ENCODE peak calls at places on chromosome 15, in nine cellular contexts. One of them, this sample, is unnamed.
A peak's percentile ranks its signal among the peaks of the same experiment; 100 is the strongest.

GRCh38 chr15:60420322-60420721 is 22.5 kb upstream of the ANXA2 start:
- DNase-seq in neural progenitor cell: no peak
- DNase-seq in PC-9: no peak
- DNase-seq in lower leg skin: no peak
- DNase-seq in GM20000: no peak
- DNase-seq in fibroblast of lung: no peak
- DNase-seq in HL-60: no peak
- DNase-seq in endothelial cell: no peak
- DNase-seq in pancreas: no peak
- DNase-seq in this sample: no peak

GRCh38 chr15:67373971-67374370 is 119.4 kb downstream of the IQCH start:
- DNase-seq in neural progenitor cell: no peak
- DNase-seq in PC-9: no peak
- DNase-seq in lower leg skin: no peak
- DNase-seq in GM20000: no peak
- DNase-seq in fibroblast of lung: no peak
- DNase-seq in HL-60: no peak
- DNase-seq in endothelial cell: no peak
- DNase-seq in pancreas: no peak
- DNase-seq in this sample: no peak

GRCh38 chr15:77022646-77023575 is 28.0 kb downstream of the PSTPIP1 start:
- DNase-seq in neural progenitor cell: no peak
- DNase-seq in PC-9: no peak
- DNase-seq in lower leg skin: no peak
- DNase-seq in GM20000: no peak
- DNase-seq in fibroblast of lung: no peak
- DNase-seq in HL-60: no peak
- DNase-seq in endothelial cell: no peak
- DNase-seq in pancreas: peak; percentile 12
- DNase-seq in this sample: no peak

GRCh38 chr15:78878356-78878755 is 5.7 kb downstream of the MORF4L1 start:
- DNase-seq in neural progenitor cell: no peak
- DNase-seq in PC-9: no peak
- DNase-seq in lower leg skin: no peak
- DNase-seq in GM20000: no peak
- DNase-seq in fibroblast of lung: peak; percentile 83
- DNase-seq in HL-60: no peak
- DNase-seq in endothelial cell: no peak
- DNase-seq in pancreas: no peak
- DNase-seq in this sample: no peak

GRCh38 chr15:25727867-25728600 is 135.1 kb downstream of the ATP10A start:
- DNase-seq in neural progenitor cell: no peak
- DNase-seq in PC-9: no peak
- DNase-seq in lower leg skin: peak; percentile 4
- DNase-seq in GM20000: no peak
- DNase-seq in fibroblast of lung: no peak
- DNase-seq in HL-60: no peak
- DNase-seq in endothelial cell: no peak
- DNase-seq in pancreas: no peak
- DNase-seq in this sample: no peak

GRCh38 chr15:75561888-75562287 is 17.2 kb downstream of the PTPN9 start:
- DNase-seq in neural progenitor cell: no peak
- DNase-seq in PC-9: no peak
- DNase-seq in lower leg skin: no peak
- DNase-seq in GM20000: no peak
- DNase-seq in fibroblast of lung: no peak
- DNase-seq in HL-60: no peak
- DNase-seq in endothelial cell: no peak
- DNase-seq in pancreas: no peak
- DNase-seq in this sample: no peak

GRCh38 chr15:38559131-38559530 is 5.5 kb downstream of the RASGRP1 start:
- DNase-seq in neural progenitor cell: no peak
- DNase-seq in PC-9: no peak
- DNase-seq in lower leg skin: no peak
- DNase-seq in GM20000: no peak
- DNase-seq in fibroblast of lung: no peak
- DNase-seq in HL-60: no peak
- DNase-seq in endothelial cell: no peak
- DNase-seq in pancreas: no peak
- DNase-seq in this sample: no peak

GRCh38 chr15:100602822-100603393 is 519 bp downstream of the ASB7 start:
- DNase-seq in neural progenitor cell: peak; percentile 30
- DNase-seq in PC-9: no peak
- DNase-seq in lower leg skin: no peak
- DNase-seq in GM20000: peak; percentile 35
- DNase-seq in fibroblast of lung: peak; percentile 42
- DNase-seq in HL-60: peak; percentile 61
- DNase-seq in endothelial cell: peak; percentile 30
- DNase-seq in pancreas: no peak
- DNase-seq in this sample: peak; percentile 68

GRCh38 chr15:47717036-47717611 is at the start of gene SEMA6D:
- DNase-seq in neural progenitor cell: peak; percentile 94
- DNase-seq in PC-9: no peak
- DNase-seq in lower leg skin: peak; percentile 42
- DNase-seq in GM20000: peak; percentile 25
- DNase-seq in fibroblast of lung: peak; percentile 83
- DNase-seq in HL-60: no peak
- DNase-seq in endothelial cell: peak; percentile 88
- DNase-seq in pancreas: peak; percentile 74
- DNase-seq in this sample: peak; percentile 21

GRCh38 chr15:72315706-72316370 is 4.1 kb downstream of the CELF6 start:
- DNase-seq in neural progenitor cell: no peak
- DNase-seq in PC-9: no peak
- DNase-seq in lower leg skin: no peak
- DNase-seq in GM20000: no peak
- DNase-seq in fibroblast of lung: no peak
- DNase-seq in HL-60: no peak
- DNase-seq in endothelial cell: no peak
- DNase-seq in pancreas: no peak
- DNase-seq in this sample: no peak

GRCh38 chr15:25682349-25682748 is 180.8 kb downstream of the ATP10A start:
- DNase-seq in neural progenitor cell: no peak
- DNase-seq in PC-9: no peak
- DNase-seq in lower leg skin: no peak
- DNase-seq in GM20000: no peak
- DNase-seq in fibroblast of lung: no peak
- DNase-seq in HL-60: no peak
- DNase-seq in endothelial cell: no peak
- DNase-seq in pancreas: no peak
- DNase-seq in this sample: no peak

GRCh38 chr15:58545307-58546065 is 113.7 kb downstream of the LIPC start:
- DNase-seq in neural progenitor cell: no peak
- DNase-seq in PC-9: no peak
- DNase-seq in lower leg skin: no peak
- DNase-seq in GM20000: no peak
- DNase-seq in fibroblast of lung: peak; percentile 83
- DNase-seq in HL-60: no peak
- DNase-seq in endothelial cell: no peak
- DNase-seq in pancreas: no peak
- DNase-seq in this sample: no peak

DNA sequence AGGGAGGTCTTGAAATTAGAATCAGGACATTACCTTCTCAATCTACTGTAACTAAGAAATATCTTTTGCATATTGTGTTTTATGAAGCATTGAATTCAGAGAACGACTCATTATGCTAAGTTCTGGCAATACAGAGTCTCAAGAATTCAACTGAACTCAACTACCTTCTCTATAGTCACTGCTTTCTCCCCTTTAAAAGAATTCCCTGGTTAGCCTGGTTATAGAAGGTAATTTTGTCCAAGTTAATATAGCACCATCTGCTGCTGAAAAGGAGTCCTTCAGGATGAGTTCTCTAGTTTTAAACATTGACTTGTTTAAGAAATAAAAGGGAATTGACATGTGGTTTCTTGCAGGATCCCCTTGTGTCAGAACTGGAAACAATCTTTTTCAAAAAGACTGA is 60.2 kb downstream of the IL16 start:
- DNase-seq in neural progenitor cell: peak; percentile 38
- DNase-seq in PC-9: no peak
- DNase-seq in lower leg skin: no peak
- DNase-seq in GM20000: no peak
- DNase-seq in fibroblast of lung: peak; percentile 49
- DNase-seq in HL-60: no peak
- DNase-seq in endothelial cell: no peak
- DNase-seq in pancreas: no peak
- DNase-seq in this sample: no peak
- TF ChIP-seq CTCF in neural progenitor cell: peak; percentile 56
- TF ChIP-seq CTCF in PC-9: peak; percentile 50
- TF ChIP-seq CTCF in lower leg skin: no peak
- TF ChIP-seq CTCF in GM20000: no peak
- TF ChIP-seq CTCF in fibroblast of lung: peak; percentile 53
- TF ChIP-seq CTCF in HL-60: no peak
- TF ChIP-seq CTCF in endothelial cell: no peak
- TF ChIP-seq CTCF in pancreas: no peak
- TF ChIP-seq CTCF in this sample: peak; percentile 19

GRCh38 chr15:37375529-37375928 is 275.2 kb upstream of the MEIS2 start:
- DNase-seq in neural progenitor cell: peak; percentile 45
- DNase-seq in PC-9: no peak
- DNase-seq in lower leg skin: no peak
- DNase-seq in GM20000: no peak
- DNase-seq in fibroblast of lung: no peak
- DNase-seq in HL-60: no peak
- DNase-seq in endothelial cell: no peak
- DNase-seq in pancreas: no peak
- DNase-seq in this sample: no peak

GRCh38 chr15:37377428-37377827 is 277.1 kb upstream of the MEIS2 start:
- DNase-seq in neural progenitor cell: no peak
- DNase-seq in PC-9: no peak
- DNase-seq in lower leg skin: no peak
- DNase-seq in GM20000: no peak
- DNase-seq in fibroblast of lung: no peak
- DNase-seq in HL-60: no peak
- DNase-seq in endothelial cell: no peak
- DNase-seq in pancreas: no peak
- DNase-seq in this sample: no peak

GRCh38 chr15:37370938-37371337 is 270.6 kb upstream of the MEIS2 start:
- DNase-seq in neural progenitor cell: no peak
- DNase-seq in PC-9: no peak
- DNase-seq in lower leg skin: no peak
- DNase-seq in GM20000: no peak
- DNase-seq in fibroblast of lung: no peak
- DNase-seq in HL-60: no peak
- DNase-seq in endothelial cell: no peak
- DNase-seq in pancreas: no peak
- DNase-seq in this sample: no peak

DNA sequence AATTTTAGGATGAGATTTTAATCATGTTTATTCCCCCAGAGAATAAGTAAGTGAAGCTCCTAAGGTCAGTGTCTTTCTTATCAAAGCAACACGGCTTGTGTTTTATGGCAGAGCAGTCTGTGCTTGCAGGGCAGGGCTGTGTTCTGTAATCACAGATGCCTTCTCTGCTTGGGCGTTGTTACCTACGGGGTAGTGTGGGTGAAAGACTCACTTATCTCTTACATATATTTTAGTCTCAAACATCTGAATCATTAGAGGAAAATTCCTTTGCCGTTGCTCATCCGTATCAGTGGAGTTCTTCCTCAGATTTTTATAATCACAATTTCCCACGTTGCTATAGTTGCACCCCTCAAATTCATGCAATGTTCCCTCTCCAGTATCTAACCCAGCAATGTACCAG is 271.7 kb upstream of the MEIS2 start:
- DNase-seq in neural progenitor cell: no peak
- DNase-seq in PC-9: peak; percentile 14
- DNase-seq in lower leg skin: no peak
- DNase-seq in GM20000: no peak
- DNase-seq in fibroblast of lung: peak; percentile 0
- DNase-seq in HL-60: no peak
- DNase-seq in endothelial cell: no peak
- DNase-seq in pancreas: no peak
- DNase-seq in this sample: no peak
- TF ChIP-seq CTCF in neural progenitor cell: no peak
- TF ChIP-seq CTCF in PC-9: no peak
- TF ChIP-seq CTCF in lower leg skin: no peak
- TF ChIP-seq CTCF in GM20000: no peak
- TF ChIP-seq CTCF in fibroblast of lung: no peak
- TF ChIP-seq CTCF in HL-60: no peak
- TF ChIP-seq CTCF in endothelial cell: no peak
- TF ChIP-seq CTCF in pancreas: no peak
- TF ChIP-seq CTCF in this sample: no peak

GRCh38 chr15:74245342-74245931 is 9.3 kb downstream of the CCDC33 start:
- DNase-seq in neural progenitor cell: peak; percentile 81
- DNase-seq in PC-9: no peak
- DNase-seq in lower leg skin: no peak
- DNase-seq in GM20000: no peak
- DNase-seq in fibroblast of lung: no peak
- DNase-seq in HL-60: no peak
- DNase-seq in endothelial cell: peak; percentile 22
- DNase-seq in pancreas: no peak
- DNase-seq in this sample: no peak

GRCh38 chr15:74257105-74257504 is 21.0 kb downstream of the CCDC33 start:
- DNase-seq in neural progenitor cell: no peak
- DNase-seq in PC-9: no peak
- DNase-seq in lower leg skin: no peak
- DNase-seq in GM20000: no peak
- DNase-seq in fibroblast of lung: no peak
- DNase-seq in HL-60: no peak
- DNase-seq in endothelial cell: no peak
- DNase-seq in pancreas: no peak
- DNase-seq in this sample: no peak

GRCh38 chr15:74252291-74253080 is 16.4 kb downstream of the CCDC33 start:
- DNase-seq in neural progenitor cell: no peak
- DNase-seq in PC-9: no peak
- DNase-seq in lower leg skin: no peak
- DNase-seq in GM20000: no peak
- DNase-seq in fibroblast of lung: peak; percentile 28
- DNase-seq in HL-60: no peak
- DNase-seq in endothelial cell: no peak
- DNase-seq in pancreas: no peak
- DNase-seq in this sample: no peak

GRCh38 chr15:74253276-74253921 is 17.3 kb downstream of the CCDC33 start:
- DNase-seq in neural progenitor cell: no peak
- DNase-seq in PC-9: no peak
- DNase-seq in lower leg skin: no peak
- DNase-seq in GM20000: no peak
- DNase-seq in fibroblast of lung: peak; percentile 12
- DNase-seq in HL-60: no peak
- DNase-seq in endothelial cell: no peak
- DNase-seq in pancreas: no peak
- DNase-seq in this sample: no peak

GRCh38 chr15:74251187-74251811 is 15.2 kb downstream of the CCDC33 start:
- DNase-seq in neural progenitor cell: no peak
- DNase-seq in PC-9: no peak
- DNase-seq in lower leg skin: no peak
- DNase-seq in GM20000: no peak
- DNase-seq in fibroblast of lung: no peak
- DNase-seq in HL-60: no peak
- DNase-seq in endothelial cell: no peak
- DNase-seq in pancreas: peak; percentile 87
- DNase-seq in this sample: no peak
- TF ChIP-seq CTCF in neural progenitor cell: no peak
- TF ChIP-seq CTCF in PC-9: no peak
- TF ChIP-seq CTCF in lower leg skin: no peak
- TF ChIP-seq CTCF in GM20000: no peak
- TF ChIP-seq CTCF in fibroblast of lung: no peak
- TF ChIP-seq CTCF in HL-60: no peak
- TF ChIP-seq CTCF in endothelial cell: no peak
- TF ChIP-seq CTCF in pancreas: no peak
- TF ChIP-seq CTCF in this sample: no peak

DNA sequence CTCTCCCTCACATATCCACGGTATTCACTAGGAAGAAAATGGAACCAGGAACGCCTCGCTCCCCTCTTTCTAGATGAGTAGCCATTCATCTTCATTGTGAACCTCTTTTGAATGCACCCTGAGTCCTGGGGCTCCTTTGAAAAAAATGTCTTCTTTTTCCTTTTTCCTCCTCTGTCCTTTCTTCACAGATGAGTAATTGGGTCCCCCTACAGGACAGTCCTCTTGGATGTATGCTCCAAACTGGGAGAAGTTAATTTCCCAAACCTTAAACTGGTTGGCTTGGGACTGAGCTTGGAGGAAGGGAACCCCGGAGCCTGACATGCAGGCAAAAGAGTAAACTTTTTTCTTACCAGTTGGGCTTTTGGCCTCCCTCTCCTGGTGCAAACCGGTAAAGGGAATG is 108.8 kb downstream of the DPH6 start:
- DNase-seq in neural progenitor cell: peak; percentile 7
- DNase-seq in PC-9: no peak
- DNase-seq in lower leg skin: no peak
- DNase-seq in GM20000: no peak
- DNase-seq in fibroblast of lung: peak; percentile 27
- DNase-seq in HL-60: no peak
- DNase-seq in endothelial cell: no peak
- DNase-seq in pancreas: no peak
- DNase-seq in this sample: no peak
- TF ChIP-seq CTCF in neural progenitor cell: peak; percentile 28
- TF ChIP-seq CTCF in PC-9: no peak
- TF ChIP-seq CTCF in lower leg skin: no peak
- TF ChIP-seq CTCF in GM20000: no peak
- TF ChIP-seq CTCF in fibroblast of lung: peak; percentile 5
- TF ChIP-seq CTCF in HL-60: no peak
- TF ChIP-seq CTCF in endothelial cell: no peak
- TF ChIP-seq CTCF in pancreas: no peak
- TF ChIP-seq CTCF in this sample: no peak

This sample was measured in Calu3.